ENCODE peak calls at places on chromosomes 11 and 22, in seven cellular contexts. One of them, this sample, is unnamed.

GRCh38 chr11:59562292-59562691 is 51.0 kb downstream of the OR4D9 start:
- DNase-seq in IMR-90: no peak
- DNase-seq in cardiac muscle cell: no peak
- DNase-seq in coronary artery: no peak
- DNase-seq in RWPE1: no peak
- DNase-seq in caudate nucleus: no peak
- DNase-seq in colonic mucosa: no peak
- DNase-seq in this sample: no peak

GRCh38 chr11:130737866-130738431 is 178.3 kb downstream of the SNX19 start:
- DNase-seq in colonic mucosa: no peak
- DNase-seq in cardiac muscle cell: peak; percentile 81
- DNase-seq in caudate nucleus: no peak
- DNase-seq in IMR-90: peak; percentile 89
- DNase-seq in RWPE1: no peak
- DNase-seq in coronary artery: no peak
- DNase-seq in this sample: no peak

GRCh38 chr11:106133529-106133928 is 56.1 kb downstream of the AASDHPPT start:
- DNase-seq in cardiac muscle cell: no peak
- DNase-seq in caudate nucleus: no peak
- DNase-seq in IMR-90: no peak
- DNase-seq in colonic mucosa: no peak
- DNase-seq in coronary artery: no peak
- DNase-seq in RWPE1: no peak
- DNase-seq in this sample: no peak

GRCh38 chr22:26660961-26661578 is 3.7 kb downstream of the MIAT start:
- DNase-seq in coronary artery: no peak
- DNase-seq in IMR-90: no peak
- DNase-seq in caudate nucleus: no peak
- DNase-seq in RWPE1: no peak
- DNase-seq in colonic mucosa: no peak
- DNase-seq in cardiac muscle cell: no peak
- DNase-seq in this sample: no peak

GRCh38 chr11:38305682-38306081 is 1707.6 kb upstream of the RAG2 start:
- DNase-seq in caudate nucleus: no peak
- DNase-seq in cardiac muscle cell: peak; percentile 54
- DNase-seq in RWPE1: no peak
- DNase-seq in IMR-90: no peak
- DNase-seq in coronary artery: no peak
- DNase-seq in colonic mucosa: no peak
- DNase-seq in this sample: no peak

GRCh38 chr11:125084761-125085231 is 21.7 kb downstream of the SLC37A2 start:
- DNase-seq in RWPE1: no peak
- DNase-seq in coronary artery: no peak
- DNase-seq in caudate nucleus: no peak
- DNase-seq in cardiac muscle cell: no peak
- DNase-seq in IMR-90: no peak
- DNase-seq in colonic mucosa: no peak
- DNase-seq in this sample: no peak

GRCh38 chr11:61697093-61697492 is 16.9 kb downstream of the DAGLA start:
- DNase-seq in coronary artery: no peak
- DNase-seq in cardiac muscle cell: no peak
- DNase-seq in RWPE1: peak; percentile 82
- DNase-seq in colonic mucosa: no peak
- DNase-seq in caudate nucleus: no peak
- DNase-seq in IMR-90: no peak
- DNase-seq in this sample: no peak

GRCh38 chr11:1887451-1888346 is 4.0 kb downstream of the PRR33 start:
- DNase-seq in colonic mucosa: no peak
- DNase-seq in caudate nucleus: no peak
- DNase-seq in IMR-90: no peak
- DNase-seq in coronary artery: no peak
- DNase-seq in cardiac muscle cell: no peak
- DNase-seq in RWPE1: no peak
- DNase-seq in this sample: no peak

GRCh38 chr22:47816121-47816915 is 1053.9 kb downstream of the TBC1D22A start:
- DNase-seq in colonic mucosa: no peak
- DNase-seq in caudate nucleus: no peak
- DNase-seq in coronary artery: no peak
- DNase-seq in cardiac muscle cell: no peak
- DNase-seq in RWPE1: no peak
- DNase-seq in IMR-90: no peak
- DNase-seq in this sample: no peak

GRCh38 chr11:101866619-101867491 is 48.0 kb upstream of the CEP126 start:
- DNase-seq in RWPE1: peak; percentile 58
- DNase-seq in IMR-90: peak; percentile 69
- DNase-seq in caudate nucleus: no peak
- DNase-seq in coronary artery: no peak
- DNase-seq in colonic mucosa: no peak
- DNase-seq in cardiac muscle cell: no peak
- DNase-seq in this sample: no peak

GRCh38 chr11:86245369-86246292 is 1.1 kb downstream of the EED start:
- DNase-seq in colonic mucosa: peak; percentile 44
- DNase-seq in cardiac muscle cell: peak; percentile 19
- DNase-seq in coronary artery: no peak
- DNase-seq in RWPE1: no peak
- DNase-seq in caudate nucleus: no peak
- DNase-seq in IMR-90: peak; percentile 6
- DNase-seq in this sample: no peak

GRCh38 chr11:65593518-65594414 is 1.8 kb downstream of the KCNK7 start:
- DNase-seq in cardiac muscle cell: peak; percentile 44
- DNase-seq in caudate nucleus: peak; percentile 71
- DNase-seq in colonic mucosa: no peak
- DNase-seq in RWPE1: no peak
- DNase-seq in IMR-90: no peak
- DNase-seq in coronary artery: no peak
- DNase-seq in this sample: peak; percentile 77

GRCh38 chr11:134576721-134577171 is 164.7 kb upstream of the B3GAT1 start:
- DNase-seq in RWPE1: no peak
- DNase-seq in caudate nucleus: no peak
- DNase-seq in cardiac muscle cell: no peak
- DNase-seq in IMR-90: no peak
- DNase-seq in colonic mucosa: no peak
- DNase-seq in coronary artery: peak; percentile 57
- DNase-seq in this sample: no peak

GRCh38 chr11:78764946-78765345 is 190.3 kb upstream of the NARS2 start:
- DNase-seq in coronary artery: no peak
- DNase-seq in IMR-90: no peak
- DNase-seq in cardiac muscle cell: peak; percentile 56
- DNase-seq in colonic mucosa: no peak
- DNase-seq in RWPE1: no peak
- DNase-seq in caudate nucleus: no peak
- DNase-seq in this sample: no peak

GRCh38 chr11:6895010-6895409 is 2.7 kb upstream of the OR2D2 start:
- DNase-seq in IMR-90: no peak
- DNase-seq in caudate nucleus: no peak
- DNase-seq in cardiac muscle cell: no peak
- DNase-seq in colonic mucosa: no peak
- DNase-seq in coronary artery: no peak
- DNase-seq in RWPE1: no peak
- DNase-seq in this sample: no peak

GRCh38 chr11:44509291-44509690 is 56.2 kb upstream of the CD82 start:
- DNase-seq in coronary artery: no peak
- DNase-seq in IMR-90: no peak
- DNase-seq in RWPE1: no peak
- DNase-seq in colonic mucosa: no peak
- DNase-seq in caudate nucleus: no peak
- DNase-seq in cardiac muscle cell: no peak
- DNase-seq in this sample: no peak

GRCh38 chr11:12787847-12788246 is 113.6 kb downstream of the TEAD1 start:
- DNase-seq in colonic mucosa: no peak
- DNase-seq in cardiac muscle cell: peak; percentile 73
- DNase-seq in RWPE1: no peak
- DNase-seq in coronary artery: no peak
- DNase-seq in caudate nucleus: no peak
- DNase-seq in IMR-90: peak; percentile 90
- DNase-seq in this sample: no peak

GRCh38 chr11:102920118-102920684 is 35.3 kb downstream of the MMP13 start:
- DNase-seq in IMR-90: no peak
- DNase-seq in RWPE1: no peak
- DNase-seq in colonic mucosa: no peak
- DNase-seq in caudate nucleus: no peak
- DNase-seq in cardiac muscle cell: no peak
- DNase-seq in coronary artery: no peak
- DNase-seq in this sample: no peak

GRCh38 chr11:47577460-47578041 is 1.2 kb downstream of the KBTBD4 start:
- DNase-seq in caudate nucleus: no peak
- DNase-seq in RWPE1: no peak
- DNase-seq in IMR-90: no peak
- DNase-seq in cardiac muscle cell: no peak
- DNase-seq in coronary artery: no peak
- DNase-seq in colonic mucosa: no peak
- DNase-seq in this sample: no peak

GRCh38 chr11:12769834-12770345 is 95.7 kb downstream of the TEAD1 start:
- DNase-seq in IMR-90: peak; percentile 75
- DNase-seq in colonic mucosa: no peak
- DNase-seq in caudate nucleus: no peak
- DNase-seq in RWPE1: peak; percentile 83
- DNase-seq in cardiac muscle cell: peak; percentile 90
- DNase-seq in coronary artery: no peak
- DNase-seq in this sample: no peak

GRCh38 chr11:119683783-119684182 is 45.2 kb downstream of the NECTIN1 start:
- DNase-seq in cardiac muscle cell: no peak
- DNase-seq in IMR-90: no peak
- DNase-seq in RWPE1: no peak
- DNase-seq in colonic mucosa: no peak
- DNase-seq in coronary artery: no peak
- DNase-seq in caudate nucleus: no peak
- DNase-seq in this sample: no peak

DNA sequence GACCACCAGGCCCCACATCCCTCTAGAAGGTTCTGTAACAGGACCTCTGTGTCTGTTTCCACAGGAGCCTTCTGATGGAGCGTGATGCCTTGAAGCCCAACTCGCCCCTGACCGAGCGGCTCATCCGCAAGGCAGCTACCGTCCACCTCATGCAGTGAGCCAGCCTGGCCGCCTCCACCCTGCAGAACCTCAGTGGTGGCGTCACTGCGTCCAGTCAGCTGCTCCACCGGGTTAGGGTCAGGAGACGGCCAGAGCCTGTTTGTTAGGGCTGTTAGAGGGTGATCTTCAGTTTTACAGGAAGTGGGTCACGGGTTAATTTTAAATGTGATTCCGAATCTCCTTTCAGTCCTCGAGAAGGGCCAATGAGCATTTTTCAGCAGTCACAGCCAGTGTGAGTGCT is 3.9 kb upstream of the GTSE1 start:
- DNase-seq in colonic mucosa: no peak
- DNase-seq in RWPE1: no peak
- DNase-seq in IMR-90: no peak
- DNase-seq in coronary artery: no peak
- DNase-seq in caudate nucleus: no peak
- DNase-seq in cardiac muscle cell: no peak
- DNase-seq in this sample: no peak
- H3K27ac ChIP-seq in colonic mucosa: no peak overlapping the region
- H3K27ac ChIP-seq in RWPE1: peak overlapping the region; percentile 45
- H3K27ac ChIP-seq in IMR-90: no peak overlapping the region
- H3K27ac ChIP-seq in coronary artery: no peak overlapping the region
- H3K27ac ChIP-seq in caudate nucleus: peak overlapping the region; percentile 73
- H3K27ac ChIP-seq in cardiac muscle cell: no peak overlapping the region
- H3K27ac ChIP-seq in this sample: no peak overlapping the region

GRCh38 chr11:14636119-14636518 is 7.5 kb upstream of the PDE3B start:
- DNase-seq in RWPE1: no peak
- DNase-seq in IMR-90: no peak
- DNase-seq in colonic mucosa: no peak
- DNase-seq in cardiac muscle cell: no peak
- DNase-seq in coronary artery: no peak
- DNase-seq in caudate nucleus: no peak
- DNase-seq in this sample: no peak
- H3K27ac ChIP-seq in RWPE1: no peak overlapping the region
- H3K27ac ChIP-seq in IMR-90: no peak overlapping the region
- H3K27ac ChIP-seq in colonic mucosa: no peak overlapping the region
- H3K27ac ChIP-seq in cardiac muscle cell: no peak overlapping the region
- H3K27ac ChIP-seq in coronary artery: no peak overlapping the region
- H3K27ac ChIP-seq in caudate nucleus: no peak overlapping the region
- H3K27ac ChIP-seq in this sample: no peak overlapping the region

GRCh38 chr22:19893363-19893762 is 38.7 kb upstream of the GNB1L start:
- DNase-seq in IMR-90: no peak
- DNase-seq in cardiac muscle cell: no peak
- DNase-seq in RWPE1: no peak
- DNase-seq in caudate nucleus: no peak
- DNase-seq in colonic mucosa: no peak
- DNase-seq in coronary artery: no peak
- DNase-seq in this sample: no peak

GRCh38 chr22:19892925-19893324 is 38.3 kb upstream of the GNB1L start:
- DNase-seq in caudate nucleus: no peak
- DNase-seq in coronary artery: no peak
- DNase-seq in colonic mucosa: no peak
- DNase-seq in RWPE1: no peak
- DNase-seq in cardiac muscle cell: no peak
- DNase-seq in IMR-90: peak; percentile 33
- DNase-seq in this sample: no peak

GRCh38 chr22:19890502-19891349 is 36.1 kb upstream of the GNB1L start:
- DNase-seq in IMR-90: no peak
- DNase-seq in cardiac muscle cell: no peak
- DNase-seq in RWPE1: no peak
- DNase-seq in caudate nucleus: no peak
- DNase-seq in colonic mucosa: no peak
- DNase-seq in coronary artery: no peak
- DNase-seq in this sample: no peak

GRCh38 chr22:19891350-19892248 is 36.9 kb upstream of the GNB1L start:
- DNase-seq in cardiac muscle cell: peak; percentile 79
- DNase-seq in caudate nucleus: no peak
- DNase-seq in IMR-90: peak; percentile 89
- DNase-seq in coronary artery: no peak
- DNase-seq in RWPE1: peak; percentile 87
- DNase-seq in colonic mucosa: no peak
- DNase-seq in this sample: no peak

GRCh38 chr22:19892249-19892879 is 37.7 kb upstream of the GNB1L start:
- DNase-seq in cardiac muscle cell: peak; percentile 63
- DNase-seq in IMR-90: peak; percentile 53
- DNase-seq in colonic mucosa: no peak
- DNase-seq in caudate nucleus: no peak
- DNase-seq in RWPE1: peak; percentile 16
- DNase-seq in coronary artery: no peak
- DNase-seq in this sample: no peak
- H3K27ac ChIP-seq in cardiac muscle cell: no peak overlapping the region
- H3K27ac ChIP-seq in IMR-90: peak overlapping the region; percentile 74
- H3K27ac ChIP-seq in colonic mucosa: no peak overlapping the region
- H3K27ac ChIP-seq in caudate nucleus: no peak overlapping the region
- H3K27ac ChIP-seq in RWPE1: peak overlapping the region; percentile 100
- H3K27ac ChIP-seq in coronary artery: no peak overlapping the region
- H3K27ac ChIP-seq in this sample: no peak overlapping the region

GRCh38 chr11:34623463-34623862 is 2.6 kb downstream of the EHF start:
- DNase-seq in cardiac muscle cell: no peak
- DNase-seq in RWPE1: no peak
- DNase-seq in caudate nucleus: no peak
- DNase-seq in coronary artery: no peak
- DNase-seq in colonic mucosa: peak; percentile 50
- DNase-seq in IMR-90: no peak
- DNase-seq in this sample: no peak

GRCh38 chr11:34624069-34624468 is 3.2 kb downstream of the EHF start:
- DNase-seq in coronary artery: no peak
- DNase-seq in caudate nucleus: no peak
- DNase-seq in RWPE1: no peak
- DNase-seq in cardiac muscle cell: no peak
- DNase-seq in IMR-90: no peak
- DNase-seq in colonic mucosa: peak; percentile 80
- DNase-seq in this sample: no peak

GRCh38 chr11:34627197-34627596 is 6.3 kb downstream of the EHF start:
- DNase-seq in IMR-90: no peak
- DNase-seq in coronary artery: no peak
- DNase-seq in RWPE1: peak; percentile 57
- DNase-seq in caudate nucleus: no peak
- DNase-seq in cardiac muscle cell: no peak
- DNase-seq in colonic mucosa: no peak
- DNase-seq in this sample: no peak

GRCh38 chr11:34626393-34626792 is 5.5 kb downstream of the EHF start:
- DNase-seq in IMR-90: peak; percentile 6
- DNase-seq in coronary artery: no peak
- DNase-seq in RWPE1: no peak
- DNase-seq in colonic mucosa: no peak
- DNase-seq in cardiac muscle cell: no peak
- DNase-seq in caudate nucleus: no peak
- DNase-seq in this sample: no peak

GRCh38 chr11:34625576-34625975 is 4.7 kb downstream of the EHF start:
- DNase-seq in RWPE1: no peak
- DNase-seq in caudate nucleus: no peak
- DNase-seq in colonic mucosa: no peak
- DNase-seq in coronary artery: no peak
- DNase-seq in cardiac muscle cell: no peak
- DNase-seq in IMR-90: no peak
- DNase-seq in this sample: no peak
- H3K27ac ChIP-seq in RWPE1: no peak overlapping the region
- H3K27ac ChIP-seq in caudate nucleus: no peak overlapping the region
- H3K27ac ChIP-seq in colonic mucosa: peak overlapping the region; percentile 71
- H3K27ac ChIP-seq in coronary artery: no peak overlapping the region
- H3K27ac ChIP-seq in cardiac muscle cell: no peak overlapping the region
- H3K27ac ChIP-seq in IMR-90: no peak overlapping the region
- H3K27ac ChIP-seq in this sample: no peak overlapping the region